ENCODE peak calls at places on chromosomes 11 and 22, in six cellular contexts. F is AG09309, M is fibroblast of villous mesenchyme, W is cardiac muscle cell, H is NB4, S is heart left ventricle. X is an unnamed sample.

GRCh38 chr11:17528906-17529813 is 15.1 kb downstream of the USH1C start:
- DNase-seq in F (no peak), M (no peak), W (peak; percentile 12), H (no peak), S (no peak), X (no peak)

GRCh38 chr22:30459206-30460052 is 12.4 kb downstream of the SEC14L3 start:
- DNase-seq in F (no peak), M (peak; percentile 20), W (peak; percentile 44), H (peak; percentile 51), S (no peak), X (no peak)

GRCh38 chr11:64357904-64358535 is 942 bp upstream of the RPS6KA4 start:
- DNase-seq in F (no peak), M (no peak), W (no peak), H (peak; percentile 63), S (no peak), X (no peak)

GRCh38 chr11:26348776-26349175 is 16.8 kb downstream of the ANO3 start:
- DNase-seq in F (no peak), M (peak; percentile 3), W (peak; percentile 34), H (peak; percentile 5), S (no peak), X (no peak)

GRCh38 chr11:43937434-43938411 is 4.7 kb upstream of the C11orf96 start:
- DNase-seq in F (no peak), M (peak; percentile 72), W (peak; percentile 70), H (peak; percentile 46), S (no peak), X (no peak)

GRCh38 chr22:42721045-42721434 is 370 bp upstream of the A4GALT start:
- DNase-seq in F (no peak), M (no peak), W (peak; percentile 21), H (no peak), S (no peak), X (no peak)

GRCh38 chr11:106391771-106392412 is 314.4 kb downstream of the AASDHPPT start:
- DNase-seq in F (peak; percentile 44), M (peak; percentile 64), W (peak; percentile 74), H (no peak), S (no peak), X (peak; percentile 73)

GRCh38 chr11:119483341-119483880 is 60.4 kb upstream of the THY1 start:
- DNase-seq in F (no peak), M (no peak), W (no peak), H (no peak), S (peak; percentile 11), X (no peak)

GRCh38 chr11:87007938-87008337 is 29.8 kb upstream of the TMEM135 start:
- DNase-seq in F (peak; percentile 29), M (peak; percentile 16), W (peak; percentile 82), H (no peak), S (no peak), X (no peak)

GRCh38 chr11:23725752-23726151 is 771.1 kb upstream of the LUZP2 start:
- DNase-seq in F (peak; percentile 7), M (no peak), W (peak; percentile 62), H (no peak), S (no peak), X (peak; percentile 89)

GRCh38 chr11:95363189-95363588 is 132.2 kb upstream of the SESN3 start:
- DNase-seq in F (no peak), M (no peak), W (no peak), H (peak; percentile 82), S (no peak), X (no peak)

GRCh38 chr22:20771918-20772625 is 1.8 kb upstream of the SERPIND1 start:
- DNase-seq in F (no peak), M (no peak), W (no peak), H (no peak), S (no peak), X (no peak)

GRCh38 chr11:5689551-5689983 is at the start of gene TRIM22:
- DNase-seq in F (peak; percentile 63), M (peak; percentile 85), W (peak; percentile 84), H (peak; percentile 86), S (peak; percentile 32), X (peak; percentile 28)

GRCh38 chr11:68008381-68009337 is 1.5 kb upstream of the ALDH3B1 start:
- DNase-seq in F (no peak), M (no peak), W (no peak), H (peak; percentile 73), S (no peak), X (no peak)

DNA sequence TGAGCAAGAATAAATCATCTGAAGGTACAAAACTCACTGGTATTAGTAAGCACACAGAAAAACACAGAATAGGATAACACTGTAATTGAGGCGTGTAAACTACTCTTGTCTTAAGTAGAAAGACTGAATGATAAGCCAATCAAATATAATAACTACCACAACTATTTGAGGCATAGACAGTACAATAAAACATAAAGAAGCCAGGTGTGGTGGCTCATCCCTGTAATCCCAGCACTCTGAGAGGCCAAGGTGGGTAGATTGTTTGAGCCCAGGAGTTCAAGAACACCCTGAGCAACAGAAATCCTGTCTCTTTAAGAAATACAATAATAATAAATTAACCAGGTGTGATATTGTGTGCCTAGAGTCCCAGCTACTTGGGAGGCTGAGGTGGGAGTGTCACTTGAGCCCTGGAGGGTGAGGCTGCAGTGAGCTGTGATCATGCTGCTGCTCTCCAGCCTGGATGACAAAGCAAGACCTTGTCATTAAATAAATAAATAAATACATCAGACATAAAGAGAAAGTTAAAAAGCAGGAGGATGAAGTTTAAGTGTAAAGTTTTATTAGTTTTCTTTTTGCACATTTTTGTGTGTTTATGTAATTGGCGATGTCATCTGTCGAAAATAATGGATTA is 390.6 kb downstream of the DYNC2H1 start:
- DNase-seq in F (no peak), M (no peak), W (no peak), H (no peak), S (no peak), X (no peak)
- H3K4me3 ChIP-seq in F (no peak overlapping the region), M (no peak overlapping the region), W (no peak overlapping the region), H (no peak overlapping the region), S (no peak overlapping the region), X (no peak overlapping the region)

GRCh38 chr22:46701262-46701661 is 36.8 kb downstream of the CERK start:
- DNase-seq in F (no peak), M (no peak), W (no peak), H (no peak), S (no peak), X (no peak)
- TF ChIP-seq CTCF in F (no peak), M (no peak), W (no peak), H (no peak), S (no peak), X (no peak)

GRCh38 chr11:14892577-14892976 is 546 bp upstream of the CYP2R1 start:
- DNase-seq in F (no peak), M (no peak), W (no peak), H (no peak), S (no peak), X (no peak)
- H3K4me3 ChIP-seq in F (peak overlapping the region; percentile 86), M (peak overlapping the region; percentile 79), W (peak overlapping the region; percentile 41), H (peak overlapping the region; percentile 12), S (peak overlapping the region; percentile 92), X (peak overlapping the region; percentile 75)

GRCh38 chr11:134014502-134014901 is 54.4 kb upstream of the JAM3 start:
- DNase-seq in F (no peak), M (peak; percentile 31), W (peak; percentile 26), H (peak; percentile 43), S (peak; percentile 40), X (no peak)
- TF ChIP-seq CTCF in F (peak; percentile 43), M (peak; percentile 57), W (peak; percentile 33), H (peak; percentile 39), S (peak; percentile 48), X (peak; percentile 61)

GRCh38 chr11:76666830-76667229 is 3.7 kb downstream of the LRRC32 start:
- DNase-seq in F (no peak), M (no peak), W (no peak), H (no peak), S (no peak), X (no peak)
- H3K4me3 ChIP-seq in F (no peak overlapping the region), M (no peak overlapping the region), W (no peak overlapping the region), H (no peak overlapping the region), S (peak overlapping the region; percentile 87), X (no peak overlapping the region)

GRCh38 chr22:40674274-40674673 is 5.0 kb upstream of the MCHR1 start:
- DNase-seq in F (no peak), M (no peak), W (no peak), H (no peak), S (no peak), X (no peak)
- TF ChIP-seq CTCF in F (no peak), M (no peak), W (no peak), H (no peak), S (no peak), X (no peak)

GRCh38 chr11:74325649-74326645 is 14.5 kb upstream of the P4HA3 start:
- DNase-seq in F (peak; percentile 86), M (peak; percentile 82), W (peak; percentile 96), H (no peak), S (peak; percentile 84), X (peak; percentile 98)
- H3K4me3 ChIP-seq in F (no peak overlapping the region), M (no peak overlapping the region), W (no peak overlapping the region), H (no peak overlapping the region), S (no peak overlapping the region), X (no peak overlapping the region)

DNA sequence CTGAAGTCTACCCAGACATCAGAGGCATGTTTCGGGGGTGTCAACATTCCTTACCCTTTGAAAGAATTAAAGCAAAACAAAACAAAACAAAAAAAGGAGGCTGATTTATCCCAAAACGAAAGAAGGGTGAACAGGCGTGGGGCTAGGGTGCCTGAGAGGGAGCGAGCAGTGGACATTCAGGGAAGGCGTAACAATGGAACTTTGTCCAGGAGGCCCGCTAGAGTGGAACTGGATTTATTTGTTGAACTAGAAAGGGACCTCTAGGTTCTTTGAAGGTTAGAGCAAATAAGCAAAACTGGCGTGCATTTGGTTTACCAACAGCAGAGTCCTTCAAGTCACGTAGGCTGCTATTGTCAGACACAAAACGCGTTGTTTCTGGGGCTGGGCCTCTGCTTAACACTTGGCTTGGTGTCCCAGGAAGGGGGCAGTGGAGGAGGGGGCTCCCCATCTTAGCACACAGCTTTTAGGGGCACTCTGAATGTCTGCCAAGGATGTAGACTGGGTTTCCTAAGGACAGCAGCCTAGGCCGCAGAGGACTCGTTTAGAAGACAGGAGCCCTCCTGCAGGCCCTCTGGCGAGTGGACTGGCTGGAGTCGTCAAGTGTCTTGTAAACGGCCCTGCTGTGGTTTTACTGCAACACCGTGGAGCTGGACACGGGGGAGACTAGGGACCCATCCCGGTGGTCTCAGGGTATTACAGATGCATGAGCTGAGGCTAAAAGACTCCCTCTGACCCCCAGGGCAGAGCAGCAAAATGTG is 203.7 kb upstream of the SORL1-AS1 start:
- DNase-seq in F (no peak), M (no peak), W (no peak), H (no peak), S (no peak), X (no peak)
- TF ChIP-seq CTCF in F (no peak), M (no peak), W (no peak), H (no peak), S (no peak), X (no peak)

GRCh38 chr11:65615950-65616574 is 486 bp downstream of the PCNX3 start:
- DNase-seq in F (no peak), M (peak; percentile 35), W (peak; percentile 31), H (peak; percentile 78), S (no peak), X (no peak)
- H3K4me3 ChIP-seq in F (peak overlapping the region; percentile 85), M (peak overlapping the region; percentile 92), W (peak overlapping the region; percentile 51), H (peak overlapping the region; percentile 89), S (peak overlapping the region; percentile 80), X (peak overlapping the region; percentile 72)

X was measured in retinal pigment epithelial cell.